ENCODE peak calls at places on chromosome 12, in four cellular contexts. H, G, U and I are unnamed samples.

GRCh38 chr12:56321027-56321426 is 5.2 kb upstream of the CNPY2 start:
- DNase-seq in G (no peak), H (no peak), U (no peak), I (no peak)

GRCh38 chr12:88896958-88897357 is 316.7 kb upstream of the KITLG start:
- DNase-seq in G (no peak), U (no peak), H (no peak), I (peak)

GRCh38 chr12:104718581-104718980 is 239.5 kb downstream of the SLC41A2 start:
- DNase-seq in U (no peak), H (peak), G (no peak), I (no peak)

GRCh38 chr12:124463341-124463861 is 104.0 kb downstream of the NCOR2 start:
- DNase-seq in G (no peak), U (no peak), H (no peak), I (no peak)

GRCh38 chr12:109959411-109960093 is 36.6 kb downstream of the GIT2 start:
- DNase-seq in G (no peak), H (no peak), U (no peak), I (no peak)

GRCh38 chr12:5230151-5230550 is 186.5 kb downstream of the KCNA5 start:
- DNase-seq in H (peak), G (no peak), U (no peak), I (no peak)

GRCh38 chr12:70719672-70720420 is 82.6 kb upstream of the PTPRB start:
- DNase-seq in H (peak), U (no peak), G (peak), I (peak)

GRCh38 chr12:92702754-92703679 is at the start of gene PLEKHG7:
- DNase-seq in U (peak), H (no peak), G (no peak), I (no peak)

GRCh38 chr12:127205781-127206535 is 1061.0 kb upstream of the TMEM132C start:
- DNase-seq in G (no peak), H (no peak), U (no peak), I (no peak)